ENCODE peak calls at places on chromosomes 11 and 22, in seven cellular contexts. One of them, this sample, is unnamed.

GRCh38 chr11:35177370-35177769 is 38.4 kb downstream of the CD44 start:
- DNase-seq in cardiac muscle cell: peak; percentile 59
- DNase-seq in A549: no peak
- DNase-seq in right atrium auricular region: no peak
- DNase-seq in IMR-90: peak; percentile 68
- DNase-seq in fibroblast of lung: peak; percentile 59
- DNase-seq in uterus: no peak
- DNase-seq in this sample: no peak

GRCh38 chr11:18459634-18460033 is 4.0 kb downstream of the LDHAL6A start:
- DNase-seq in cardiac muscle cell: no peak
- DNase-seq in A549: no peak
- DNase-seq in right atrium auricular region: no peak
- DNase-seq in IMR-90: no peak
- DNase-seq in fibroblast of lung: no peak
- DNase-seq in uterus: no peak
- DNase-seq in this sample: no peak

GRCh38 chr11:118895093-118896039 is 11.7 kb downstream of the CXCR5 start:
- DNase-seq in cardiac muscle cell: no peak
- DNase-seq in A549: no peak
- DNase-seq in right atrium auricular region: no peak
- DNase-seq in IMR-90: no peak
- DNase-seq in fibroblast of lung: no peak
- DNase-seq in uterus: no peak
- DNase-seq in this sample: no peak

GRCh38 chr11:74634537-74634936 is 42.2 kb downstream of the POLD3 start:
- DNase-seq in cardiac muscle cell: no peak
- DNase-seq in A549: peak; percentile 33
- DNase-seq in right atrium auricular region: no peak
- DNase-seq in IMR-90: peak; percentile 66
- DNase-seq in fibroblast of lung: peak; percentile 43
- DNase-seq in uterus: peak; percentile 52
- DNase-seq in this sample: peak; percentile 16

GRCh38 chr11:116148056-116148455 is 624.7 kb downstream of the BUD13 start:
- DNase-seq in cardiac muscle cell: peak; percentile 17
- DNase-seq in A549: no peak
- DNase-seq in right atrium auricular region: no peak
- DNase-seq in IMR-90: no peak
- DNase-seq in fibroblast of lung: no peak
- DNase-seq in uterus: no peak
- DNase-seq in this sample: no peak

GRCh38 chr11:116073854-116074837 is 569.9 kb upstream of the CADM1 start:
- DNase-seq in cardiac muscle cell: peak; percentile 80
- DNase-seq in A549: no peak
- DNase-seq in right atrium auricular region: no peak
- DNase-seq in IMR-90: no peak
- DNase-seq in fibroblast of lung: no peak
- DNase-seq in uterus: peak; percentile 31
- DNase-seq in this sample: no peak

GRCh38 chr11:12137005-12137690 is 26.8 kb downstream of the MICAL2 start:
- DNase-seq in cardiac muscle cell: no peak
- DNase-seq in A549: no peak
- DNase-seq in right atrium auricular region: no peak
- DNase-seq in IMR-90: no peak
- DNase-seq in fibroblast of lung: no peak
- DNase-seq in uterus: no peak
- DNase-seq in this sample: no peak

GRCh38 chr22:42711895-42712837 is 8.5 kb downstream of the A4GALT start:
- DNase-seq in cardiac muscle cell: no peak
- DNase-seq in A549: no peak
- DNase-seq in right atrium auricular region: no peak
- DNase-seq in IMR-90: no peak
- DNase-seq in fibroblast of lung: no peak
- DNase-seq in uterus: no peak
- DNase-seq in this sample: no peak

GRCh38 chr11:1773131-1773510 is 9.4 kb upstream of the CTSD start:
- DNase-seq in cardiac muscle cell: no peak
- DNase-seq in A549: no peak
- DNase-seq in right atrium auricular region: no peak
- DNase-seq in IMR-90: no peak
- DNase-seq in fibroblast of lung: no peak
- DNase-seq in uterus: peak; percentile 17
- DNase-seq in this sample: no peak

GRCh38 chr11:3833461-3833860 is 7.3 kb downstream of the RHOG start:
- DNase-seq in cardiac muscle cell: no peak
- DNase-seq in A549: no peak
- DNase-seq in right atrium auricular region: no peak
- DNase-seq in IMR-90: no peak
- DNase-seq in fibroblast of lung: no peak
- DNase-seq in uterus: no peak
- DNase-seq in this sample: no peak

GRCh38 chr11:3834349-3835099 is 6.2 kb downstream of the RHOG start:
- DNase-seq in cardiac muscle cell: no peak
- DNase-seq in A549: no peak
- DNase-seq in right atrium auricular region: peak; percentile 68
- DNase-seq in IMR-90: no peak
- DNase-seq in fibroblast of lung: no peak
- DNase-seq in uterus: no peak
- DNase-seq in this sample: no peak

GRCh38 chr11:3835752-3836151 is 5.0 kb downstream of the RHOG start:
- DNase-seq in cardiac muscle cell: no peak
- DNase-seq in A549: no peak
- DNase-seq in right atrium auricular region: no peak
- DNase-seq in IMR-90: no peak
- DNase-seq in fibroblast of lung: no peak
- DNase-seq in uterus: no peak
- DNase-seq in this sample: no peak

GRCh38 chr11:3836903-3837302 is 3.9 kb downstream of the RHOG start:
- DNase-seq in cardiac muscle cell: no peak
- DNase-seq in A549: no peak
- DNase-seq in right atrium auricular region: no peak
- DNase-seq in IMR-90: no peak
- DNase-seq in fibroblast of lung: no peak
- DNase-seq in uterus: no peak
- DNase-seq in this sample: no peak

DNA sequence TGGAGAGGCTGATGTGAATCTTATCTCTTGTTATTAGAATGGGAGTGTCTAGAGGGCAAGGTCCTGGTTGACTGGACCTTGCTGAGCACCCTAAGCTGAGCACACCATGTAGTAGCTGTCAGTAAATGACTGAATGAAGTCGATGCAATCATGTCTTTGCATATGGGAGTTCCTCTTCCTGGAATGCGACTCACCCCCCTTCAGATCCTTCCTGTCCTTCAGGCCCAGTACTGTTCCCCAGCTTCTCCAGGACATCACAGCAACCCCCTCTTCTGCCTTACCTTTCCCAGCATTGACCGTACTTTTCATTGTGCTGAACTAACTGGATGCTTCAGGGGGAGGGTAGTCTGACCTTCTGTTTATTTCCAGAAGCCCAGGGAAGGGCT is 5.7 kb downstream of the RHOG start:
- DNase-seq in cardiac muscle cell: no peak
- DNase-seq in A549: no peak
- DNase-seq in right atrium auricular region: no peak
- DNase-seq in IMR-90: peak; percentile 27
- DNase-seq in fibroblast of lung: no peak
- DNase-seq in uterus: no peak
- DNase-seq in this sample: no peak
- H3K27ac ChIP-seq in cardiac muscle cell: no peak overlapping the region
- H3K27ac ChIP-seq in A549: no peak overlapping the region
- H3K27ac ChIP-seq in right atrium auricular region: no peak overlapping the region
- H3K27ac ChIP-seq in IMR-90: no peak overlapping the region
- H3K27ac ChIP-seq in fibroblast of lung: peak overlapping the region; percentile 7
- H3K27ac ChIP-seq in uterus: no peak overlapping the region
- H3K27ac ChIP-seq in this sample: no peak overlapping the region

DNA sequence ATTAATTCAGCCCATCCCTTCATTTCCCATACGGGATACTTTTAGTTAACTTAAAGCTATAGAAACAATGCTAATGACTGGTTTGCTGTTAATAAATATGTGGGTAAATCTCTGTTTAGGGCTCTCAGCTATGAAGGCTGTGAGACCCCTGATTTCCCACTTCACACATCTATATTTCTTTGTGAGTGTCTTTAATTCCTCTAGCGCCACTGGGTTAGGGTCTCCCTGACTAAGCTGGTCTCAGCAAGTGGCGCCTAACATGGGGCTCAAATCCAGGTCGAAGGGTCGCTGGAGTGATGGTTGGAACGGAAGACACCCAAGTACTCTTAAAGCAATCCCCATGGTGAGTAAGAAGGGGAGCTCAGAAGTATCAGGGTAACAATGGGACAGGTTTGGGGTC is 14.4 kb upstream of the OOSP1 start:
- DNase-seq in cardiac muscle cell: no peak
- DNase-seq in A549: no peak
- DNase-seq in right atrium auricular region: no peak
- DNase-seq in IMR-90: no peak
- DNase-seq in fibroblast of lung: no peak
- DNase-seq in uterus: no peak
- DNase-seq in this sample: no peak
- H3K9me3 ChIP-seq in cardiac muscle cell: no peaks in the 10 kb centered on the region
- H3K9me3 ChIP-seq in A549: peaks cover 16% of the 10 kb centered on the region
- H3K9me3 ChIP-seq in right atrium auricular region: peaks cover 51% of the 10 kb centered on the region
- H3K9me3 ChIP-seq in IMR-90: peaks cover 7% of the 10 kb centered on the region
- H3K9me3 ChIP-seq in fibroblast of lung: no peaks in the 10 kb centered on the region
- H3K9me3 ChIP-seq in uterus: peaks cover 12% of the 10 kb centered on the region
- H3K9me3 ChIP-seq in this sample: peaks cover 7% of the 10 kb centered on the region

GRCh38 chr11:40179541-40179940 is 1279.9 kb downstream of the LRRC4C start:
- DNase-seq in cardiac muscle cell: no peak
- DNase-seq in A549: no peak
- DNase-seq in right atrium auricular region: no peak
- DNase-seq in IMR-90: no peak
- DNase-seq in fibroblast of lung: no peak
- DNase-seq in uterus: no peak
- DNase-seq in this sample: no peak
- H3K27ac ChIP-seq in cardiac muscle cell: no peak overlapping the region
- H3K27ac ChIP-seq in A549: no peak overlapping the region
- H3K27ac ChIP-seq in right atrium auricular region: no peak overlapping the region
- H3K27ac ChIP-seq in IMR-90: no peak overlapping the region
- H3K27ac ChIP-seq in fibroblast of lung: no peak overlapping the region
- H3K27ac ChIP-seq in uterus: no peak overlapping the region
- H3K27ac ChIP-seq in this sample: no peak overlapping the region

DNA sequence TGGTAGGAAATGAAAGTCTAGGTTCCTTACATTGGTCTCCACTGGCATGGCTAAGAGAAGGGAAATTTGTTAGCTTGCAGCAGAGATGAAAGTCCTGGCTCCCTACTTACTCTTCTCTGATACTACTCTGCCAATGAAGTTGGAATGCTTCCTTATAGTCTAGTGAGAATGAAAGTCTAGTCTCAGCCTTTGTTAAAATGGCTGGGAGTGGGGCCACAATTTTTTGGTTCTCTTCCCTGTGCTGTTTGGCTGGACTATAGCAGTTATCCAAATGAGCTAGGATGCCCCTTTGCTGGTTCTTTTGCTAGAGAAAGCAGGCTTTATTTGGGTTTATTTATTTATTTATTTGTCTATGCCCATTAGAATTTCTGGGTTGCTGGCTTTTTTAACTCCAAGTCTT is 414.3 kb downstream of the AASDHPPT start:
- DNase-seq in cardiac muscle cell: no peak
- DNase-seq in A549: no peak
- DNase-seq in right atrium auricular region: no peak
- DNase-seq in IMR-90: no peak
- DNase-seq in fibroblast of lung: no peak
- DNase-seq in uterus: no peak
- DNase-seq in this sample: no peak
- H3K9me3 ChIP-seq in cardiac muscle cell: no peaks in the 10 kb centered on the region
- H3K9me3 ChIP-seq in A549: no peaks in the 10 kb centered on the region
- H3K9me3 ChIP-seq in right atrium auricular region: no peaks in the 10 kb centered on the region
- H3K9me3 ChIP-seq in IMR-90: no peaks in the 10 kb centered on the region
- H3K9me3 ChIP-seq in fibroblast of lung: no peaks in the 10 kb centered on the region
- H3K9me3 ChIP-seq in uterus: no peaks in the 10 kb centered on the region
- H3K9me3 ChIP-seq in this sample: no peaks in the 10 kb centered on the region

DNA sequence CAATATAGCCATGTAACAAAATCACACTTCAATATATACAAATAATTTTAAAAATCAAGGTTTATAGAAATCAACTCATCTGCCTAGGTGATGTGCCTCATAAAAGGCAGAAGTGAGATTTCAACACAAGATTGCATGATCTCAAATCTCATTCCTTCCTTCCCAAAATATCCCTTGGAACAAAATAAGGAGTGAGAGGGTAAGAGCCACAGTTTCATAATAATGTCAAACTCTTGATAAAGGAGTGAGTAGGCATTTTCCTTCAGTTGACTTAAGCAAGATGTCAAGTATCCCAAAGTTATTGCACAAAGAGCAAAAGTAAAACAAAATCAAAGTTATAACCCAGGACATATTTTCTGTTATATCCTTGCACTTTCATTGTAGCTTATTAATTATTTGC is 81.3 kb downstream of the C22orf31 start:
- DNase-seq in cardiac muscle cell: no peak
- DNase-seq in A549: no peak
- DNase-seq in right atrium auricular region: no peak
- DNase-seq in IMR-90: no peak
- DNase-seq in fibroblast of lung: no peak
- DNase-seq in uterus: no peak
- DNase-seq in this sample: no peak
- H3K27ac ChIP-seq in cardiac muscle cell: no peak overlapping the region
- H3K27ac ChIP-seq in A549: no peak overlapping the region
- H3K27ac ChIP-seq in right atrium auricular region: no peak overlapping the region
- H3K27ac ChIP-seq in IMR-90: no peak overlapping the region
- H3K27ac ChIP-seq in fibroblast of lung: no peak overlapping the region
- H3K27ac ChIP-seq in uterus: no peak overlapping the region
- H3K27ac ChIP-seq in this sample: no peak overlapping the region